ENCODE peak calls at places on chromosomes 4 and X, in four cellular contexts. N, R, B and Z are unnamed samples.

GRCh38 chr4:1802720-1803522 is 9.8 kb downstream of the FGFR3 start:
- DNase-seq in B (no peak), R (no peak), N (peak; percentile 55), Z (no peak)

GRCh38 chr4:166290426-166290825 is 417.4 kb downstream of the TLL1 start:
- DNase-seq in N (no peak), R (no peak), B (no peak), Z (no peak)

GRCh38 chr4:74181225-74181624 is 23.3 kb downstream of the MTHFD2L start:
- DNase-seq in R (peak; percentile 54), B (peak; percentile 74), N (no peak), Z (no peak)

GRCh38 chr4:6362896-6363295 is 93.2 kb downstream of the WFS1 start:
- DNase-seq in B (peak; percentile 18), R (peak; percentile 15), N (peak; percentile 77), Z (peak; percentile 84)

GRCh38 chr4:71593306-71593705 is 190.6 kb downstream of the GC start:
- DNase-seq in N (no peak), B (no peak), R (no peak), Z (no peak)

GRCh38 chr4:139247656-139248238 is 32.3 kb downstream of the MGARP start:
- DNase-seq in B (no peak), R (peak; percentile 26), N (no peak), Z (peak; percentile 71)

GRCh38 chr4:47747846-47748494 is 89.9 kb downstream of the CORIN start:
- DNase-seq in B (no peak), R (no peak), N (no peak), Z (no peak)

GRCh38 chr4:158938462-158939044 is 164.3 kb upstream of the RAPGEF2 start:
- DNase-seq in R (no peak), N (peak; percentile 83), B (no peak), Z (no peak)

GRCh38 chr4:25654971-25655963 is at the start of gene SLC34A2:
- DNase-seq in N (peak; percentile 54), R (no peak), B (no peak), Z (peak; percentile 31)

GRCh38 chr4:25862411-25863346 is at the start of gene SEL1L3:
- DNase-seq in R (no peak), N (peak; percentile 69), B (no peak), Z (peak; percentile 95)

GRCh38 chr4:8364848-8365350 is 75.6 kb downstream of the ACOX3 start:
- DNase-seq in R (no peak), N (no peak), B (no peak), Z (peak; percentile 67)

GRCh38 chr4:1153567-1154090 is 18.8 kb downstream of the SPON2 start:
- DNase-seq in B (no peak), R (no peak), N (no peak), Z (peak; percentile 18)

GRCh38 chrX:7283741-7284140 is 135.8 kb upstream of the PUDP start:
- DNase-seq in B (no peak), N (peak; percentile 62), R (no peak), Z (no peak)

GRCh38 chrX:38870386-38870895 is 69.2 kb downstream of the MID1IP1 start:
- DNase-seq in R (no peak), B (no peak), N (peak; percentile 71), Z (no peak)

GRCh38 chr4:72302981-72303704 is 265.9 kb downstream of the ADAMTS3 start:
- DNase-seq in R (peak; percentile 54), B (peak; percentile 29), N (peak; percentile 75), Z (no peak)

GRCh38 chr4:932713-933070 is 432 bp downstream of the TMEM175 start:
- DNase-seq in N (no peak), R (peak; percentile 74), B (no peak), Z (peak; percentile 70)

GRCh38 chr4:96525901-96526300 is 686.0 kb downstream of the PDHA2 start:
- DNase-seq in R (no peak), B (no peak), N (no peak), Z (no peak)

GRCh38 chr4:141763373-141763772 is 127.0 kb downstream of the IL15 start:
- DNase-seq in B (no peak), N (no peak), R (no peak), Z (no peak)

GRCh38 chrX:85345523-85345922 is 33.9 kb downstream of the POF1B start:
- DNase-seq in N (no peak), R (no peak), B (no peak), Z (no peak)

GRCh38 chr4:169270156-169270809 is 473 bp downstream of the SH3RF1 start:
- DNase-seq in R (peak; percentile 61), B (peak; percentile 71), N (peak; percentile 65), Z (peak; percentile 87)

GRCh38 chr4:7854697-7855370 is 84.8 kb downstream of the AFAP1 start:
- DNase-seq in N (no peak), B (peak; percentile 35), R (no peak), Z (peak; percentile 49)

GRCh38 chrX:7198499-7198898 is 50.5 kb upstream of the PUDP start:
- DNase-seq in B (no peak), R (no peak), N (peak; percentile 81), Z (no peak)

GRCh38 chr4:100278567-100278966 is 88.3 kb upstream of the DDIT4L start:
- DNase-seq in R (no peak), N (no peak), B (peak; percentile 87), Z (no peak)

GRCh38 chr4:6557185-6557584 is 17.8 kb upstream of the MAN2B2 start:
- DNase-seq in B (no peak), N (no peak), R (no peak), Z (no peak)

GRCh38 chrX:136097871-136098805 is 49.2 kb upstream of the FHL1 start:
- DNase-seq in B (no peak), N (no peak), R (no peak), Z (no peak)

GRCh38 chr4:44984083-44984482 is 257.7 kb upstream of the GNPDA2 start:
- DNase-seq in B (peak; percentile 35), N (no peak), R (no peak), Z (no peak)

GRCh38 chrX:118521435-118521834 is 25.8 kb downstream of the DOCK11 start:
- DNase-seq in B (no peak), N (peak; percentile 63), R (peak; percentile 68), Z (no peak)

GRCh38 chrX:47311857-47312774 is 58.3 kb upstream of the ZNF157 start:
- DNase-seq in R (peak; percentile 51), N (peak; percentile 68), B (peak; percentile 62), Z (peak; percentile 74)

GRCh38 chr4:52883183-52883621 is 21.1 kb downstream of the RASL11B start:
- DNase-seq in N (peak; percentile 86), R (no peak), B (no peak), Z (no peak)

GRCh38 chrX:17409566-17410290 is 34.7 kb downstream of the NHS start:
- DNase-seq in B (no peak), R (no peak), N (peak; percentile 19), Z (no peak)

GRCh38 chr4:4415107-4415805 is 28.4 kb downstream of the NSG1 start:
- DNase-seq in N (no peak), R (no peak), B (no peak), Z (no peak)

GRCh38 chrX:119669424-119670037 is 23.4 kb downstream of the SEPTIN6 start:
- DNase-seq in R (peak; percentile 93), B (no peak), N (no peak), Z (peak; percentile 59)

GRCh38 chr4:113639311-113639710 is 122.2 kb downstream of the CAMK2D start:
- DNase-seq in B (no peak), R (no peak), N (no peak), Z (no peak)

DNA sequence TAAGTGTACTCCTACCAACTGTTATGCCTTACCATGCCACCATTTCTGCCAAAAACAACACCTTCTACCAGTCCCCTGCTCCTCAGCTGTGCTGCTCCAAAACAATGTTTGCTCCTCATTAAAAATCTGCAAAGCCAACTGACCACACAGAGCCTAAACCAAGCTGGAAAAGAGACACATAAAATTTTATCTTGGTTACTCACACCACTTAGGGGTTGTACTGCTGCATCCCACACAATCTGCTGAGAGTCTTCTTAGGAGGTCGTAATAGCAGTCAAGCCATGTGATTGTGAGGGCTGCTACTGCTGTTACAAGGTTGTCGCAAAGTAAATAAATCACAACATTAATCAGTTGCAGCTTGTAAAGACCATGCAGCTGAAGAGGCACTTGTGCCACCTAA is 607.4 kb upstream of the FAM241A start:
- DNase-seq in N (no peak), R (peak; percentile 63), B (no peak), Z (no peak)
- H2AFZ ChIP-seq in N (no peak overlapping the region), R (no peak overlapping the region), B (no peak overlapping the region), Z (peak overlapping the region; percentile 63)

DNA sequence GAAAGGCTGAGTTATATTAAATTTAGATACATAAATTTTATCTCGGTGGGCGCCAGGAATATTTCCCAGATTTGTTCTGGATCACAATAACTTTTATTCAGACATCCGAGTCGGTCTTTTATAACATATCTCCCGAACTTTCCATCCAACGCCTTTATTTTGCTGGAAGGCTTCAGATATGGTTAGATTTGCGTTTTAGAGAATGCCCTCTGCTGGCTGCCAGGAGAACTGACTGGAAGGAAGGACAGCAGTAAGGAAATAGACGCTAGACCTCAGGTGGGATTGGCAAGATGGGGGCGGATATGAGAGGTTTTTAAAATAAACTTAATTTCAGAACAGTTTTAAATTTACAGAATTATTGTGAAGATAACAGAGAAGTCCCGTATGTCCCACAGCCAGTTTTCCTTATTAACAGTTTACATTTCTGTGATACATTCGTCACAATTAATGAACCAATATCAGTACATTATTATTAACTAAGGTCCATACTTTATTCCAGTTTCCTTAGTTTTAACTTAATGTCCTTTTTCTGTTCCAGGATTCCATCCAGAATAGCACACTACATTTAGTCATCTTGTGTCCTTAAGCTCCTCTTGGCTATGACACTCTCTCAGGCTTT is 4.6 kb upstream of the KANTR start:
- DNase-seq in R (peak; percentile 70), B (peak; percentile 41), N (peak; percentile 74), Z (peak; percentile 92)
- H3K27ac ChIP-seq in R (no peak overlapping the region), B (peak overlapping the region; percentile 92), N (no peak overlapping the region), Z (peak overlapping the region; percentile 96)

GRCh38 chrX:31240982-31241381 is 169.1 kb upstream of the FTHL17 start:
- DNase-seq in B (no peak), N (no peak), R (no peak), Z (no peak)
- H3K4me1 ChIP-seq in B (no peaks in the 10 kb centered on the region), N (no peaks in the 10 kb centered on the region), R (no peaks in the 10 kb centered on the region), Z (no peaks in the 10 kb centered on the region)

DNA sequence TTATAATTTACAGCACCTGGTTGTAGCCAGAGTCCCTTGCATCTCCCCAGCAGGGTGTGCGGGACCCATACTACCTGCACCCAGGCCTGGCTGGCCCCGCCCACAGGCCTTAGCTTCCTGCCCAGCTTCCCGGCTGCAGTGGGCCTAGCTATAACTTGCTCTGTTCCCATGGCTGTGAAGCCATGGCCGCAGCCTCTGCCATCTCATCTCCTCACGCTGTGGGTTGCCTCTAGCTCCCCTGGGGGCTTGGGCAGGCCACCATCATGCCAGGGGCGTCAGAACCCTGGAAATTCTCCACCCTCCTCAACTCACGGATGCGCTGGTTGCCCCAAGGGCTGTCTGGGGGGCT is 26.1 kb upstream of the SORBS2 start:
- DNase-seq in R (no peak), N (no peak), B (no peak), Z (peak; percentile 29)
- H2AFZ ChIP-seq in R (peak overlapping the region; percentile 21), N (peak overlapping the region; percentile 24), B (peak overlapping the region; percentile 45), Z (peak overlapping the region; percentile 6)

GRCh38 chr4:21900211-21900610 is 48.4 kb downstream of the KCNIP4 start:
- DNase-seq in N (no peak), B (no peak), R (no peak), Z (peak; percentile 29)
- H3K27ac ChIP-seq in N (no peak overlapping the region), B (peak overlapping the region; percentile 86), R (no peak overlapping the region), Z (no peak overlapping the region)

GRCh38 chr4:36254355-36254754 is 10.0 kb upstream of the ARAP2 start:
- DNase-seq in R (no peak), N (no peak), B (no peak), Z (no peak)
- H3K4me1 ChIP-seq in R (peaks cover 3% of the 10 kb centered on the region), N (no peaks in the 10 kb centered on the region), B (no peaks in the 10 kb centered on the region), Z (no peaks in the 10 kb centered on the region)

GRCh38 chr4:68257719-68258118 is 12.2 kb upstream of the TMPRSS11B start:
- DNase-seq in R (no peak), B (no peak), N (no peak), Z (no peak)

GRCh38 chr4:68259191-68259590 is 13.7 kb upstream of the TMPRSS11B start:
- DNase-seq in R (no peak), B (peak; percentile 29), N (no peak), Z (no peak)

GRCh38 chr4:68250151-68250930 is 4.8 kb upstream of the TMPRSS11B start:
- DNase-seq in B (peak; percentile 9), R (no peak), N (peak; percentile 41), Z (no peak)

GRCh38 chr4:68256284-68256683 is 10.8 kb upstream of the TMPRSS11B start:
- DNase-seq in B (no peak), R (peak; percentile 52), N (no peak), Z (no peak)
- H2AFZ ChIP-seq in B (no peak overlapping the region), R (no peak overlapping the region), N (no peak overlapping the region), Z (no peak overlapping the region)